ENCODE peak calls at places on chromosomes 16 and 17, in six cellular contexts. K is NCI-H510A; Z is OCI-LY7; E is mesendoderm; Y is activated T-helper 1 cell treated with anti-CD3 and anti-CD28 coated beads, Interleukin-2, amount 50 U/mL, for 16 hours; O is cerebellar nuclear complex. R is an unnamed sample.

GRCh38 chr16:58519707-58520106 is 4.4 kb downstream of the SETD6 start:
- DNase-seq in K (no peak), Z (no peak), E (no peak), Y (no peak), O (no peak), R (no peak)

GRCh38 chr17:76078859-76079576 is at the start of gene ZACN:
- DNase-seq in K (no peak), Z (no peak), E (no peak), Y (no peak), O (no peak), R (no peak)

GRCh38 chr16:69837380-69837779 is 75.2 kb downstream of the WWP2 start:
- DNase-seq in K (no peak), Z (no peak), E (no peak), Y (no peak), O (no peak), R (no peak)

GRCh38 chr16:50271148-50272041 is 5.0 kb downstream of the ADCY7 start:
- DNase-seq in K (no peak), Z (no peak), E (no peak), Y (no peak), O (no peak), R (no peak)

GRCh38 chr17:45135192-45135977 is at the start of gene ACBD4:
- DNase-seq in K (peak; percentile 88), Z (peak; percentile 98), E (peak; percentile 99), Y (peak; percentile 97), O (peak; percentile 66), R (peak; percentile 96)

GRCh38 chr16:9817586-9817985 is 364.6 kb downstream of the GRIN2A start:
- DNase-seq in K (no peak), Z (no peak), E (no peak), Y (no peak), O (no peak), R (no peak)

GRCh38 chr17:49409066-49409465 is 5.6 kb downstream of the PHB1 start:
- DNase-seq in K (no peak), Z (no peak), E (no peak), Y (no peak), O (no peak), R (peak; percentile 1)

GRCh38 chr16:75377971-75378386 is 55.3 kb downstream of the CFDP1 start:
- DNase-seq in K (no peak), Z (no peak), E (peak; percentile 83), Y (no peak), O (no peak), R (no peak)

GRCh38 chr17:74045608-74046007 is 157.9 kb upstream of the RPL38 start:
- DNase-seq in K (no peak), Z (no peak), E (peak; percentile 77), Y (no peak), O (no peak), R (no peak)

GRCh38 chr17:79728908-79729471 is 1.8 kb upstream of the ENPP7 start:
- DNase-seq in K (no peak), Z (no peak), E (no peak), Y (no peak), O (no peak), R (no peak)

GRCh38 chr16:60059141-60059540 is 1325.0 kb upstream of the GOT2 start:
- DNase-seq in K (no peak), Z (no peak), E (no peak), Y (no peak), O (no peak), R (no peak)

R was measured in germinal center.